ENCODE peak calls at places on chromosomes 3 and 15, in seven cellular contexts. A is activated T-helper 1 cell treated with anti-CD3 and anti-CD28 coated beads, Interleukin-12 subunit alpha, Interleukin-12 subunit beta, Interleukin-2, Interleukin-4 antibody, amounts not matched to agents 30 ng/mL and 10 ng/mL and 1 ng/mL, durations not matched to agents 14 hours and 24 hours and 36 hours; I is posterior cingulate gyrus; S is KG1; D is RPMI7951; M is NCI-H1436; Z is iris pigment epithelial cell. G is an unnamed sample.

GRCh38 chr3:129211772-129212171 is 28.1 kb upstream of the CNBP start:
- DNase-seq in A (no peak), I (peak; percentile 61), S (no peak), D (peak; percentile 90), M (no peak), Z (peak; percentile 71), G (no peak)

GRCh38 chr3:189394599-189395121 is 222.9 kb downstream of the TPRG1 start:
- DNase-seq in A (no peak), I (no peak), S (no peak), D (no peak), M (peak; percentile 24), Z (no peak), G (no peak)

GRCh38 chr3:141399200-141399599 is 30.9 kb downstream of the ZBTB38 start:
- DNase-seq in A (no peak), I (no peak), S (no peak), D (no peak), M (no peak), Z (no peak), G (no peak)

GRCh38 chr3:14358426-14359211 is 43.8 kb upstream of the SLC6A6 start:
- DNase-seq in A (no peak), I (peak; percentile 74), S (no peak), D (no peak), M (no peak), Z (peak; percentile 63), G (peak; percentile 10)

GRCh38 chr3:117600666-117601065 is 891.1 kb downstream of the TUSC7 start:
- DNase-seq in A (no peak), I (no peak), S (no peak), D (no peak), M (no peak), Z (peak; percentile 0), G (no peak)

GRCh38 chr15:85764649-85765277 is 30.0 kb downstream of the KLHL25 start:
- DNase-seq in A (no peak), I (no peak), S (no peak), D (peak; percentile 57), M (no peak), Z (peak; percentile 44), G (no peak)

GRCh38 chr15:78479650-78480049 is 27.7 kb upstream of the HYKK start:
- DNase-seq in A (no peak), I (no peak), S (no peak), D (no peak), M (no peak), Z (no peak), G (no peak)

GRCh38 chr3:113084777-113085176 is 94.0 kb downstream of the GTPBP8 start:
- DNase-seq in A (no peak), I (no peak), S (no peak), D (peak; percentile 95), M (no peak), Z (peak; percentile 34), G (no peak)

GRCh38 chr15:50137330-50137761 is 18.3 kb upstream of the ATP8B4 start:
- DNase-seq in A (peak; percentile 26), I (no peak), S (no peak), D (peak; percentile 99), M (no peak), Z (peak; percentile 89), G (no peak)

G was measured in NCI-H1694.